ENCODE peak calls at places on chromosomes 7 and 10, in four cellular contexts. O is NCI-H1436 treated with DMSO at 0.1 percent for 48 hours; M is CD8-positive, alpha-beta T cell; V is cardiac fibroblast. T is an unnamed sample.

GRCh38 chr7:637826-638225 is 88.7 kb upstream of the DNAAF5 start:
- DNase-seq in O (no peak), M (no peak), V (no peak), T (no peak)

GRCh38 chr7:128928159-128928558 is 9.6 kb upstream of the IRF5 start:
- DNase-seq in O (no peak), M (no peak), V (no peak), T (no peak)

GRCh38 chr7:42409296-42409695 is 172.3 kb upstream of the GLI3 start:
- DNase-seq in O (no peak), M (no peak), V (no peak), T (no peak)

GRCh38 chr7:20064974-20065862 is 152.0 kb downstream of the MACC1 start:
- DNase-seq in O (no peak), M (no peak), V (peak), T (peak)

GRCh38 chr7:136523581-136523980 is 344.9 kb upstream of the CHRM2 start:
- DNase-seq in O (no peak), M (no peak), V (no peak), T (no peak)

GRCh38 chr10:68082815-68083395 is 7.8 kb upstream of the HERC4 start:
- DNase-seq in O (no peak), M (no peak), V (peak), T (peak)

GRCh38 chr10:26739087-26739631 is 41.7 kb downstream of the PDSS1 start:
- DNase-seq in O (no peak), M (no peak), V (no peak), T (no peak)

GRCh38 chr10:43065761-43066160 is 11.1 kb upstream of the RET start:
- DNase-seq in O (no peak), M (no peak), V (no peak), T (no peak)

GRCh38 chr10:27252267-27253000 is 11.8 kb upstream of the ACBD5 start:
- DNase-seq in O (no peak), M (peak), V (peak), T (peak)

GRCh38 chr10:133170092-133170491 is 10.1 kb downstream of the KNDC1 start:
- DNase-seq in O (no peak), M (no peak), V (no peak), T (no peak)

T was measured in fibroblast of mammary gland.